ENCODE peak calls at places on chromosome 13, in eight cellular contexts. W, K, Q, P, H, D, R and N are unnamed samples. For H3K36me3 and H3K9me3, the result is how much of the 10 kb centered on the place peaks cover.

GRCh38 chr13:25276748-25277147 is 10.5 kb downstream of the MTMR6 start:
- DNase-seq in R (no peak), K (no peak), H (no peak), W (no peak), Q (no peak), P (peak), D (no peak), N (no peak)

GRCh38 chr13:75986818-75987217 is 350.7 kb downstream of the LMO7 start:
- DNase-seq in R (no peak), H (no peak), P (no peak), W (no peak), D (no peak), K (no peak), Q (no peak), N (no peak)

GRCh38 chr13:104408733-104409132 is 1342.5 kb upstream of the SLC10A2 start:
- DNase-seq in W (no peak), Q (no peak), D (no peak), P (peak), R (no peak), K (no peak), H (no peak), N (no peak)

GRCh38 chr13:86864376-86864775 is 806.8 kb upstream of the SLITRK5 start:
- DNase-seq in P (no peak), D (no peak), Q (no peak), H (no peak), W (no peak), K (no peak), R (no peak), N (no peak)

GRCh38 chr13:32639502-32640105 is 53.4 kb downstream of the PDS5B start:
- DNase-seq in P (peak), W (no peak), K (peak), R (peak), H (no peak), D (no peak), Q (peak), N (peak)

GRCh38 chr13:109719962-109720646 is 66.3 kb downstream of the IRS2 start:
- DNase-seq in H (no peak), K (no peak), D (no peak), P (no peak), R (no peak), W (no peak), Q (no peak), N (no peak)

GRCh38 chr13:46620029-46620428 is 67.1 kb downstream of the LRCH1 start:
- DNase-seq in D (no peak), W (peak), R (no peak), P (no peak), H (no peak), Q (no peak), K (no peak), N (no peak)

GRCh38 chr13:35165205-35165604 is 223.1 kb downstream of the NBEA start:
- DNase-seq in R (no peak), D (no peak), K (no peak), H (no peak), W (no peak), Q (no peak), P (no peak), N (no peak)

GRCh38 chr13:33454844-33455256 is 169.3 kb upstream of the STARD13 start:
- DNase-seq in K (no peak), W (no peak), R (no peak), H (no peak), Q (no peak), D (no peak), P (peak), N (no peak)

GRCh38 chr13:101738336-101738735 is 285.9 kb downstream of the ITGBL1 start:
- DNase-seq in R (no peak), Q (no peak), H (no peak), K (no peak), W (no peak), P (no peak), D (no peak), N (no peak)

GRCh38 chr13:108220042-108220441 is 1.9 kb downstream of the ABHD13 start:
- DNase-seq in P (no peak), R (no peak), W (no peak), K (no peak), H (no peak), Q (peak), D (no peak), N (no peak)

GRCh38 chr13:39159971-39160370 is 121.7 kb downstream of the NHLRC3 start:
- DNase-seq in D (no peak), P (no peak), R (no peak), Q (no peak), W (no peak), H (no peak), K (no peak), N (no peak)

DNA sequence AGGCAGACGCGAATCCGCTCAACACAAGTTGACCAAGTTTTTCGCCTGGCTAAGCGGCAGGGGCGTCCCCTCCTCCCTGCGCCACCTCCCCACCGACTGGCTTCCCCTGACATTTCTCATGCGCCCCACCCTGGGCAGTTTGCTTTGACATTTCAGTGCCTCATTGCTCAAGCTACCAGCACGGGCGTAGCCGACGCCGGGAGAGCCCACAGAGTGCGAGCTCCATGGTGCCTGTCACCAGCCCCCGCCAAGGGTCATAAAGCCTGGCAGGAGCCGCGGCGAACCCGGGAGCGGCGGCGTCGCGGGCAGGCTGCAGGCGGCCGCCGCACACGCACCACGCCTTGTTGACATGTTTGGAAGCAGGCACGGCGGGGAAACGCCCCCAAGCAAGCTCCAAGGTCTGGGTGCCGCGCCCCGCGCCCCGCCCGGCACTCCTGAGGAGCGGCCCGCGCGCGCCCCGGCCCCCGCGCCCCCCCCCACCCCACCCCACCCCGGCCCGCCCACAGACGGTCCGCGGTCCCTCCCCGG is 640 bp downstream of the FBXL3 start:
- DNase-seq in P (peak), D (peak), Q (peak), R (peak), K (peak), H (peak), W (peak), N (peak)
- TF ChIP-seq POLR2A in P (no peak), D (peak), Q (no peak), R (no peak), K (no peak), H (no peak), W (peak), N (no peak)

GRCh38 chr13:113623491-113624234 is 34.3 kb downstream of the ATP4B start:
- DNase-seq in W (no peak), K (no peak), H (no peak), D (peak), P (no peak), Q (no peak), R (no peak), N (peak)
- H3K36me3 ChIP-seq in W (under half), K (under half), H (under half), D (under half), P (under half), Q (under half), R (under half), N (under half)

GRCh38 chr13:50074843-50075242 is 59.6 kb downstream of the KCNRG start:
- DNase-seq in Q (no peak), P (no peak), H (no peak), R (no peak), K (no peak), W (no peak), D (no peak), N (no peak)
- H3K9me3 ChIP-seq in Q (under half), P (under half), H (under half), R (under half), K (under half), W (under half), D (under half), N (under half)

GRCh38 chr13:95301135-95301946 is at the start of gene ABCC4:
- DNase-seq in K (peak), H (no peak), Q (peak), P (peak), D (no peak), R (peak), W (no peak), N (peak)
- TF ChIP-seq POLR2A in K (peak), H (no peak), Q (peak), P (peak), D (no peak), R (no peak), W (no peak), N (no peak)

GRCh38 chr13:42494157-42494556 is 79.8 kb upstream of the TNFSF11 start:
- DNase-seq in P (no peak), D (no peak), K (no peak), R (no peak), H (no peak), Q (no peak), W (no peak), N (no peak)

GRCh38 chr13:42492372-42492920 is 81.5 kb upstream of the TNFSF11 start:
- DNase-seq in D (no peak), R (no peak), H (no peak), W (no peak), K (no peak), P (no peak), Q (no peak), N (no peak)

GRCh38 chr13:42486711-42487198 is 87.2 kb upstream of the TNFSF11 start:
- DNase-seq in D (no peak), H (no peak), Q (no peak), W (no peak), P (peak), K (no peak), R (no peak), N (no peak)

GRCh38 chr13:42487221-42487620 is 86.7 kb upstream of the TNFSF11 start:
- DNase-seq in W (no peak), Q (no peak), R (no peak), K (no peak), H (no peak), P (peak), D (no peak), N (no peak)

GRCh38 chr13:42490676-42491075 is 83.3 kb upstream of the TNFSF11 start:
- DNase-seq in H (no peak), P (no peak), K (no peak), Q (no peak), R (no peak), W (no peak), D (no peak), N (no peak)
- H3K36me3 ChIP-seq in H (under half), P (under half), K (under half), Q (under half), R (under half), W (under half), D (under half), N (under half)

GRCh38 chr13:23339225-23339624 is 94.3 kb downstream of the SACS start:
- DNase-seq in K (no peak), Q (no peak), D (no peak), R (no peak), W (no peak), P (no peak), H (no peak), N (no peak)
- H3K9me3 ChIP-seq in K (under half), Q (under half), D (under half), R (under half), W (under half), P (under half), H (under half), N (under half)

DNA sequence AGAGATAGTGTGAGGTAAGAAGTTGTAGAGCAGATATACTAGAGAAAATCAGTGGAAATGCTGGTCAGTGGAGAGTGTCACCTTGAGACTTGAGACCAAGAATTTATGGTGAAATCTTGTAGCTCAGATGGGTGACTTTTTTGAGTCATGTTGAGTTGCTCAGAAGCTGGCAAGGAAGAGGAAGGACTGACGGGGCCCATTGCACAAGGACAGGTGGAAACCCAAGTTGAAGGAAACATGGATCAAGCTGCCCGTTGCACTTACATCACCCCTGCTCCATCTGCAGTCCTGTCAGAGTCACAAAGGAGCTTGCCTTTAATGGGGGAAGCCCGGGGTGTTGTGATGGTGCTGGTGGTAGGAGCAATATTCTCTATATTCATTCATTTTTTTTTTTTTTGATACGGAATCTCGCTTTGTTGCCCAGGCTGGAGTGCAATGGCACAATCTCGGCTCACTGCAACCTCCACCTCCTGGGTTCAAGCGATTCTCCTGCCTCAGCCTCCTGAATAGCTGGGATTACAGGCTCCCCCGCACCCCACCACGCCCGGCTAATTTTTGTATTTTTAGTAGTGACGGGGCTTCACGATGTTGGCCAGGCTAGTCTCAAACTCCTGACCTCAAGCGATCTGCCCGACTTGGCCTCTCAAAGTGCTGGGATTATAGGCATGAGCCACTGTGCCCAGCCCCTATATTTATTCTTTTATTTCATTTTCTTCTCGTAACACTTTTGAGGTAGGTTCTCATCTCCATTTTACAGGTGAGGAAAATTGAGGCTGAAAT is 27.4 kb downstream of the UBAC2 start:
- DNase-seq in D (no peak), Q (no peak), H (no peak), W (no peak), R (no peak), K (no peak), P (no peak), N (no peak)
- TF ChIP-seq POLR2A in D (no peak), Q (no peak), H (no peak), W (no peak), R (no peak), K (no peak), P (no peak), N (no peak)

DNA sequence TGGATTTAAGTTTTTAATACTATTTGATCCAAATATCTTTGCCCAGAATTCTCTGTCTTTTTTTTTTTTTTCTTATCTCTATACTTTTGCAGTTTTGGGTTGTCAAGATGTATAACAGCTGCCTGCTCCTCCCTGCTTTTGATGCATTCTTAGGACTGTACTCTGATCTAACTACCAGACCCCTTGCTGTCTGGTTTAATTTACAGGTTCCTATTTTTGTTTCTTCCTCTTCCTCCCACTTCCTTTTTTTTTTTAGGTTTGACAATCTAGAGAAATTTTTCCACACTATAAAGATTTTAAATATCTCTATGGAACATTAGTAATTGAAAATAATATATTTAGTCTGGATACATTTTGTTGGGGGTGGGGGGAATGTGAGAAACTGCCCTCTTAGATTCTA is 12.5 kb downstream of the POMP start:
- DNase-seq in D (no peak), K (no peak), W (no peak), H (no peak), P (no peak), Q (no peak), R (no peak), N (no peak)
- H3K36me3 ChIP-seq in D (half or more), K (under half), W (half or more), H (under half), P (half or more), Q (under half), R (half or more), N (under half)

GRCh38 chr13:50071399-50071798 is 56.2 kb downstream of the KCNRG start:
- DNase-seq in P (no peak), K (no peak), W (no peak), H (no peak), D (no peak), R (no peak), Q (peak), N (no peak)
- H3K9me3 ChIP-seq in P (under half), K (under half), W (under half), H (under half), D (under half), R (under half), Q (under half), N (under half)